ENCODE peak calls at places on chromosomes 12 and 14, in ten cellular contexts. X is SK-N-MC, K is nephron progenitor cell, P is HT-29, S is NCI-H510A, H is left ventricle myocardium superior, O is Caki2, Y is HFF-Myc, T is mesothelial cell of epicardium, I is EL. E is an unnamed sample.

GRCh38 chr14:101587403-101587998 is 26.2 kb downstream of the DIO3 start:
- DNase-seq in Y (no peak), S (no peak), I (no peak), X (no peak), H (no peak), T (no peak), O (no peak), K (peak; percentile 24), P (no peak), E (no peak)

GRCh38 chr12:15534870-15535269 is 212.6 kb downstream of the PTPRO start:
- DNase-seq in P (no peak), S (no peak), Y (no peak), X (no peak), H (no peak), I (peak; percentile 48), K (no peak), O (no peak), T (no peak), E (no peak)

GRCh38 chr14:104462651-104463630 is 116.6 kb upstream of the C14orf180 start:
- DNase-seq in P (no peak), I (no peak), O (no peak), Y (no peak), H (no peak), T (no peak), K (no peak), X (no peak), S (no peak), E (no peak)

GRCh38 chr12:51524386-51524901 is 66.6 kb upstream of the SCN8A start:
- DNase-seq in Y (no peak), S (no peak), P (no peak), H (no peak), X (no peak), I (no peak), O (no peak), T (no peak), K (no peak), E (no peak)

GRCh38 chr12:88388566-88389269 is 191.6 kb downstream of the KITLG start:
- DNase-seq in I (peak; percentile 29), K (no peak), Y (no peak), T (no peak), O (no peak), X (no peak), S (no peak), P (no peak), H (no peak), E (no peak)

GRCh38 chr12:9064201-9064814 is 51.4 kb downstream of the A2M start:
- DNase-seq in O (peak; percentile 64), I (peak; percentile 41), T (peak; percentile 52), H (peak; percentile 78), Y (no peak), X (no peak), K (peak; percentile 68), P (peak; percentile 59), S (peak; percentile 61), E (peak; percentile 42)

GRCh38 chr12:4719821-4720636 is at the start of gene GALNT8:
- DNase-seq in P (peak; percentile 76), S (no peak), K (no peak), Y (no peak), H (no peak), T (no peak), O (no peak), I (no peak), X (no peak), E (no peak)

GRCh38 chr12:121792607-121793500 is 634 bp downstream of the RHOF start:
- DNase-seq in I (no peak), S (no peak), X (no peak), Y (no peak), H (peak; percentile 80), O (peak; percentile 67), P (no peak), K (peak; percentile 73), T (no peak), E (peak; percentile 57)

GRCh38 chr12:98492580-98493140 is 22.7 kb upstream of the TMPO start:
- DNase-seq in S (no peak), O (no peak), Y (no peak), K (no peak), P (peak; percentile 50), X (no peak), H (no peak), I (no peak), T (no peak), E (no peak)

GRCh38 chr14:79549515-79549914 is 661.8 kb downstream of the DIO2 start:
- DNase-seq in T (no peak), O (no peak), S (no peak), H (no peak), Y (no peak), P (no peak), K (no peak), X (no peak), I (peak; percentile 84), E (no peak)

GRCh38 chr12:113786107-113786506 is 180.0 kb downstream of the RBM19 start:
- DNase-seq in H (no peak), O (no peak), X (no peak), K (no peak), Y (no peak), P (no peak), S (no peak), T (no peak), I (no peak), E (no peak)

E was measured in naive thymus-derived CD8-positive, alpha-beta T cell.